ENCODE peak calls at places on chromosome 3, in six cellular contexts. V is A549, A is GM12878, L is SK-N-SH, R is HepG2, Z is K562. W is an unnamed sample.

GRCh38 chr3:5875056-5875455 is 687.5 kb downstream of the EDEM1 start:
- DNase-seq in V (no peak), A (no peak), L (no peak), R (no peak), Z (no peak), W (no peak)

GRCh38 chr3:113698891-113699465 is 2.5 kb upstream of the USF3 start:
- DNase-seq in V (no peak), A (no peak), L (peak; percentile 14), R (no peak), Z (no peak), W (peak; percentile 4)

GRCh38 chr3:119759962-119760361 is 21.9 kb upstream of the NR1I2 start:
- DNase-seq in V (no peak), A (no peak), L (no peak), R (no peak), Z (no peak), W (no peak)

GRCh38 chr3:173617490-173617889 is 219.9 kb downstream of the NLGN1 start:
- DNase-seq in V (no peak), A (no peak), L (peak; percentile 4), R (no peak), Z (no peak), W (no peak)

GRCh38 chr3:66997560-66998074 is 490 bp upstream of the KBTBD8 start:
- DNase-seq in V (no peak), A (no peak), L (no peak), R (no peak), Z (peak; percentile 27), W (peak; percentile 76)

GRCh38 chr3:129625071-129625874 is 18.8 kb upstream of the PLXND1 start:
- DNase-seq in V (peak; percentile 44), A (no peak), L (peak; percentile 47), R (no peak), Z (no peak), W (no peak)

GRCh38 chr3:127457094-127457475 is 133.4 kb downstream of the TPRA1 start:
- DNase-seq in V (no peak), A (no peak), L (no peak), R (no peak), Z (no peak), W (peak; percentile 60)

GRCh38 chr3:157493627-157494550 is 9.3 kb downstream of the VEPH1 start:
- DNase-seq in V (peak; percentile 10), A (no peak), L (peak; percentile 12), R (peak; percentile 28), Z (peak; percentile 14), W (peak; percentile 71)

GRCh38 chr3:42071720-42072582 is 19.2 kb upstream of the TRAK1 start:
- DNase-seq in V (peak; percentile 33), A (no peak), L (peak; percentile 64), R (peak; percentile 39), Z (no peak), W (peak; percentile 75)

GRCh38 chr3:55309336-55309735 is 177.8 kb downstream of the WNT5A start:
- DNase-seq in V (no peak), A (no peak), L (no peak), R (no peak), Z (no peak), W (peak; percentile 70)

GRCh38 chr3:80190051-80190450 is 422.3 kb upstream of the ROBO1 start:
- DNase-seq in V (no peak), A (no peak), L (no peak), R (no peak), Z (no peak), W (peak; percentile 30)

GRCh38 chr3:32406481-32407408 is 15.1 kb downstream of the CMTM7 start:
- DNase-seq in V (no peak), A (no peak), L (no peak), R (no peak), Z (no peak), W (no peak)

GRCh38 chr3:172965256-172965655 is 175.8 kb downstream of the SPATA16 start:
- DNase-seq in V (no peak), A (no peak), L (no peak), R (no peak), Z (no peak), W (peak; percentile 50)

GRCh38 chr3:24936574-24936973 is 441.9 kb upstream of the THRB start:
- DNase-seq in V (no peak), A (no peak), L (no peak), R (no peak), Z (no peak), W (no peak)

GRCh38 chr3:151568095-151568685 is 107.3 kb upstream of the IGSF10 start:
- DNase-seq in V (no peak), A (no peak), L (peak; percentile 2), R (no peak), Z (no peak), W (no peak)

GRCh38 chr3:49162751-49163419 is 3.2 kb downstream of the CCDC71 start:
- DNase-seq in V (no peak), A (no peak), L (no peak), R (no peak), Z (no peak), W (no peak)

GRCh38 chr3:40237892-40238571 is 71.5 kb upstream of the EIF1B start:
- DNase-seq in V (peak; percentile 8), A (no peak), L (peak; percentile 32), R (no peak), Z (no peak), W (peak; percentile 2)

GRCh38 chr3:48215466-48215865 is 7.8 kb upstream of the CAMP start:
- DNase-seq in V (no peak), A (no peak), L (no peak), R (no peak), Z (no peak), W (peak; percentile 20)

GRCh38 chr3:155254445-155254844 is 39.0 kb downstream of the STRIT1 start:
- DNase-seq in V (no peak), A (no peak), L (no peak), R (no peak), Z (no peak), W (no peak)

GRCh38 chr3:123733805-123734526 is 149.1 kb upstream of the HACD2 start:
- DNase-seq in V (peak; percentile 63), A (no peak), L (no peak), R (peak; percentile 25), Z (no peak), W (peak; percentile 95)

GRCh38 chr3:196624008-196624790 is 15.3 kb upstream of the NRROS start:
- DNase-seq in V (no peak), A (no peak), L (no peak), R (no peak), Z (no peak), W (no peak)

GRCh38 chr3:179613807-179614206 is 9.2 kb downstream of the NDUFB5 start:
- DNase-seq in V (no peak), A (no peak), L (no peak), R (no peak), Z (no peak), W (peak; percentile 57)

GRCh38 chr3:4633078-4634004 is 140.2 kb downstream of the ITPR1 start:
- DNase-seq in V (peak; percentile 69), A (peak; percentile 30), L (peak; percentile 66), R (peak; percentile 52), Z (peak; percentile 32), W (peak; percentile 72)

GRCh38 chr3:12503126-12503952 is 19.1 kb downstream of the TSEN2 start:
- DNase-seq in V (no peak), A (no peak), L (no peak), R (no peak), Z (no peak), W (no peak)

GRCh38 chr3:107450254-107450653 is 72.5 kb upstream of the BBX start:
- DNase-seq in V (no peak), A (no peak), L (no peak), R (no peak), Z (no peak), W (peak; percentile 50)

GRCh38 chr3:86990734-86991481 is at the start of gene VGLL3:
- DNase-seq in V (peak; percentile 64), A (no peak), L (peak; percentile 42), R (no peak), Z (no peak), W (peak; percentile 87)

GRCh38 chr3:171323934-171324535 is 136.2 kb downstream of the TNIK start:
- DNase-seq in V (no peak), A (no peak), L (no peak), R (no peak), Z (no peak), W (peak; percentile 43)

GRCh38 chr3:151169262-151169661 is 33.8 kb downstream of the GPR171 start:
- DNase-seq in V (no peak), A (no peak), L (no peak), R (no peak), Z (no peak), W (peak; percentile 4)

GRCh38 chr3:29167180-29167579 is 113.7 kb upstream of the RBMS3 start:
- DNase-seq in V (no peak), A (no peak), L (no peak), R (no peak), Z (no peak), W (peak; percentile 75)
- TF ChIP-seq SMC3 in V (no peak), A (no peak), L (no peak), R (no peak), Z (no peak), W (no peak)

GRCh38 chr3:44867421-44868111 is 5.9 kb downstream of the TMEM42 start:
- DNase-seq in V (no peak), A (no peak), L (no peak), R (no peak), Z (no peak), W (no peak)

GRCh38 chr3:44865272-44866005 is 3.7 kb downstream of the TMEM42 start:
- DNase-seq in V (no peak), A (no peak), L (no peak), R (no peak), Z (no peak), W (peak; percentile 76)

GRCh38 chr3:44862221-44862637 is 517 bp downstream of the TMEM42 start:
- DNase-seq in V (no peak), A (no peak), L (no peak), R (peak; percentile 9), Z (no peak), W (peak; percentile 19)

GRCh38 chr3:44860117-44860516 is 1.6 kb upstream of the TMEM42 start:
- DNase-seq in V (no peak), A (no peak), L (no peak), R (no peak), Z (no peak), W (no peak)

GRCh38 chr3:44861412-44862220 is at the start of gene TMEM42:
- DNase-seq in V (peak; percentile 83), A (peak; percentile 68), L (peak; percentile 98), R (peak; percentile 74), Z (no peak), W (peak; percentile 90)
- TF ChIP-seq SMC3 in V (peak; percentile 4), A (no peak), L (peak; percentile 22), R (no peak), Z (no peak), W (peak; percentile 18)

DNA sequence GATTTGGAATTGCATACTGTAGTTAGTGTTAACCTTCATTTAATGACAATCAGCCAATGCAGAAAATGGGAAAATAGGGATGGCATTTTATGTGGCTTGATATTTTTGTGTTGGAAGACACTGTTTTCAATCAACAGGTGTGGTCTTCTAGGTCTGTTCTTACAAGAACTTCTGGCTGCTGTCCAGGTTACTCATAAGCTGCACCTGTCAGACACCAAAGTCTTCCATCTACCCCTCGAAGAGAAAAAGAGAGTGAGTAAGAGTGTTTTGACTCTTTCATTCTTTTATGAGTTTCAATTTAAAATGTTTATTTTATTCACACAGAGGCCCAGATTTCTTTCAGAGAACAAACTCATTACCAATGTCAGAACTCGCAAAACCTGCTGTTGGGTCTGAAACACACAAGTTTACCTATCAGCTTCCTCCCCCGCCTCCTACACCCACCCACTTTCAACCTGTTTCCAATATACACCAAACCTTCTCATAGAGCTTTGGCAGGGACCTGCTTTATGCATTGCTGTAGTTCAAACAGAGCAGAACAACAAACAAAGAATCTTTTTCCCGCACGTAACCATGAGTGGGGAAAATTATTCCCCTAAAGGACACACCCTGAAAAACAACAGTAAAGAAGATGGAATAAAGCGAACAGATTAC is 767.7 kb upstream of the ALCAM start:
- DNase-seq in V (no peak), A (no peak), L (no peak), R (no peak), Z (no peak), W (no peak)
- TF ChIP-seq SMC3 in V (no peak), A (no peak), L (no peak), R (no peak), Z (no peak), W (no peak)

GRCh38 chr3:161823910-161824309 is 327.3 kb downstream of the OTOL1 start:
- DNase-seq in V (no peak), A (no peak), L (no peak), R (no peak), Z (no peak), W (no peak)
- TF ChIP-seq SMC3 in V (no peak), A (no peak), L (no peak), R (no peak), Z (no peak), W (no peak)